ENCODE peak calls at places on chromosomes 5 and 9, in six cellular contexts. One of them, this sample, is unnamed.

GRCh38 chr5:151825445-151825844 is 53.7 kb downstream of the G3BP1 start:
- DNase-seq in CD4-positive, alpha-beta memory T cell: peak
- DNase-seq in stimulated activated CD8-positive, alpha-beta memory T cell treated with anti-CD3 and anti-CD28 coated beads, Interleukin-15, amount 100 ng/mL, for 4 hours: no peak
- DNase-seq in A172: peak
- DNase-seq in stimulated activated CD4-positive, alpha-beta T cell treated with anti-CD3 and anti-CD28 coated beads, TNF-alpha, amount 100 ng/mL, for 1 hour: no peak
- DNase-seq in NCI-H2081: peak
- DNase-seq in this sample: no peak

GRCh38 chr9:93254061-93254481 is 70.1 kb downstream of the WNK2 start:
- DNase-seq in stimulated activated CD8-positive, alpha-beta memory T cell treated with anti-CD3 and anti-CD28 coated beads, Interleukin-15, amount 100 ng/mL, for 4 hours: no peak
- DNase-seq in A172: no peak
- DNase-seq in CD4-positive, alpha-beta memory T cell: no peak
- DNase-seq in stimulated activated CD4-positive, alpha-beta T cell treated with anti-CD3 and anti-CD28 coated beads, TNF-alpha, amount 100 ng/mL, for 1 hour: no peak
- DNase-seq in NCI-H2081: no peak
- DNase-seq in this sample: no peak

GRCh38 chr5:73637565-73637964 is 11.6 kb downstream of the ARHGEF28 start:
- DNase-seq in NCI-H2081: no peak
- DNase-seq in A172: no peak
- DNase-seq in stimulated activated CD8-positive, alpha-beta memory T cell treated with anti-CD3 and anti-CD28 coated beads, Interleukin-15, amount 100 ng/mL, for 4 hours: no peak
- DNase-seq in stimulated activated CD4-positive, alpha-beta T cell treated with anti-CD3 and anti-CD28 coated beads, TNF-alpha, amount 100 ng/mL, for 1 hour: no peak
- DNase-seq in CD4-positive, alpha-beta memory T cell: no peak
- DNase-seq in this sample: no peak

GRCh38 chr5:149265559-149265958 is 6.1 kb upstream of the AFAP1L1 start:
- DNase-seq in stimulated activated CD8-positive, alpha-beta memory T cell treated with anti-CD3 and anti-CD28 coated beads, Interleukin-15, amount 100 ng/mL, for 4 hours: no peak
- DNase-seq in NCI-H2081: no peak
- DNase-seq in stimulated activated CD4-positive, alpha-beta T cell treated with anti-CD3 and anti-CD28 coated beads, TNF-alpha, amount 100 ng/mL, for 1 hour: no peak
- DNase-seq in A172: peak
- DNase-seq in CD4-positive, alpha-beta memory T cell: no peak
- DNase-seq in this sample: no peak

GRCh38 chr5:39208471-39208870 is 10.9 kb downstream of the FYB1 start:
- DNase-seq in stimulated activated CD4-positive, alpha-beta T cell treated with anti-CD3 and anti-CD28 coated beads, TNF-alpha, amount 100 ng/mL, for 1 hour: no peak
- DNase-seq in A172: no peak
- DNase-seq in NCI-H2081: no peak
- DNase-seq in CD4-positive, alpha-beta memory T cell: no peak
- DNase-seq in stimulated activated CD8-positive, alpha-beta memory T cell treated with anti-CD3 and anti-CD28 coated beads, Interleukin-15, amount 100 ng/mL, for 4 hours: no peak
- DNase-seq in this sample: no peak

GRCh38 chr9:19049872-19050636 is 827 bp downstream of the RRAGA start:
- DNase-seq in NCI-H2081: peak
- DNase-seq in stimulated activated CD4-positive, alpha-beta T cell treated with anti-CD3 and anti-CD28 coated beads, TNF-alpha, amount 100 ng/mL, for 1 hour: no peak
- DNase-seq in stimulated activated CD8-positive, alpha-beta memory T cell treated with anti-CD3 and anti-CD28 coated beads, Interleukin-15, amount 100 ng/mL, for 4 hours: no peak
- DNase-seq in CD4-positive, alpha-beta memory T cell: peak
- DNase-seq in A172: peak
- DNase-seq in this sample: no peak

GRCh38 chr9:98318834-98319478 is 63.5 kb upstream of the TBC1D2 start:
- DNase-seq in CD4-positive, alpha-beta memory T cell: no peak
- DNase-seq in A172: no peak
- DNase-seq in stimulated activated CD8-positive, alpha-beta memory T cell treated with anti-CD3 and anti-CD28 coated beads, Interleukin-15, amount 100 ng/mL, for 4 hours: no peak
- DNase-seq in stimulated activated CD4-positive, alpha-beta T cell treated with anti-CD3 and anti-CD28 coated beads, TNF-alpha, amount 100 ng/mL, for 1 hour: no peak
- DNase-seq in NCI-H2081: no peak
- DNase-seq in this sample: no peak

GRCh38 chr5:175870820-175871447 is 444 bp upstream of the CPLX2 start:
- DNase-seq in CD4-positive, alpha-beta memory T cell: no peak
- DNase-seq in stimulated activated CD4-positive, alpha-beta T cell treated with anti-CD3 and anti-CD28 coated beads, TNF-alpha, amount 100 ng/mL, for 1 hour: no peak
- DNase-seq in stimulated activated CD8-positive, alpha-beta memory T cell treated with anti-CD3 and anti-CD28 coated beads, Interleukin-15, amount 100 ng/mL, for 4 hours: no peak
- DNase-seq in A172: no peak
- DNase-seq in NCI-H2081: peak
- DNase-seq in this sample: no peak

GRCh38 chr9:114718801-114719221 is 36.8 kb upstream of the TEX48 start:
- DNase-seq in stimulated activated CD4-positive, alpha-beta T cell treated with anti-CD3 and anti-CD28 coated beads, TNF-alpha, amount 100 ng/mL, for 1 hour: peak
- DNase-seq in stimulated activated CD8-positive, alpha-beta memory T cell treated with anti-CD3 and anti-CD28 coated beads, Interleukin-15, amount 100 ng/mL, for 4 hours: peak
- DNase-seq in CD4-positive, alpha-beta memory T cell: peak
- DNase-seq in NCI-H2081: no peak
- DNase-seq in A172: peak
- DNase-seq in this sample: peak

GRCh38 chr9:129655142-129655541 is 10.3 kb upstream of the PRRX2 start:
- DNase-seq in NCI-H2081: no peak
- DNase-seq in A172: no peak
- DNase-seq in stimulated activated CD8-positive, alpha-beta memory T cell treated with anti-CD3 and anti-CD28 coated beads, Interleukin-15, amount 100 ng/mL, for 4 hours: no peak
- DNase-seq in stimulated activated CD4-positive, alpha-beta T cell treated with anti-CD3 and anti-CD28 coated beads, TNF-alpha, amount 100 ng/mL, for 1 hour: no peak
- DNase-seq in CD4-positive, alpha-beta memory T cell: no peak
- DNase-seq in this sample: no peak

GRCh38 chr5:108529381-108529780 is 147.5 kb upstream of the FBXL17 start:
- DNase-seq in A172: peak
- DNase-seq in NCI-H2081: no peak
- DNase-seq in stimulated activated CD4-positive, alpha-beta T cell treated with anti-CD3 and anti-CD28 coated beads, TNF-alpha, amount 100 ng/mL, for 1 hour: no peak
- DNase-seq in CD4-positive, alpha-beta memory T cell: no peak
- DNase-seq in stimulated activated CD8-positive, alpha-beta memory T cell treated with anti-CD3 and anti-CD28 coated beads, Interleukin-15, amount 100 ng/mL, for 4 hours: no peak
- DNase-seq in this sample: no peak

GRCh38 chr9:129143031-129143441 is 31.8 kb downstream of the PTPA start:
- DNase-seq in A172: peak
- DNase-seq in stimulated activated CD8-positive, alpha-beta memory T cell treated with anti-CD3 and anti-CD28 coated beads, Interleukin-15, amount 100 ng/mL, for 4 hours: peak
- DNase-seq in stimulated activated CD4-positive, alpha-beta T cell treated with anti-CD3 and anti-CD28 coated beads, TNF-alpha, amount 100 ng/mL, for 1 hour: peak
- DNase-seq in NCI-H2081: peak
- DNase-seq in CD4-positive, alpha-beta memory T cell: peak
- DNase-seq in this sample: peak